ENCODE peak calls at places on chromosome 11, in six cellular contexts. J is A549, E is sigmoid colon, Q is IMR-90, H is K562, C is uterus. M is an unnamed sample.

GRCh38 chr11:96199563-96200025 is 143.4 kb downstream of the MAML2 start:
- DNase-seq in J (no peak), E (no peak), Q (peak), H (no peak), C (no peak), M (no peak)

GRCh38 chr11:11558352-11558751 is 63.5 kb downstream of the GALNT18 start:
- DNase-seq in J (no peak), E (no peak), Q (no peak), H (no peak), C (no peak), M (peak)

GRCh38 chr11:131663403-131664200 is 293.2 kb downstream of the NTM start:
- DNase-seq in J (no peak), E (peak), Q (no peak), H (no peak), C (no peak), M (no peak)

GRCh38 chr11:15972838-15973237 is 383.5 kb downstream of the SOX6 start:
- DNase-seq in J (no peak), E (no peak), Q (no peak), H (no peak), C (no peak), M (no peak)

GRCh38 chr11:17812286-17813187 is 78.0 kb downstream of the KCNC1 start:
- DNase-seq in J (no peak), E (no peak), Q (no peak), H (no peak), C (no peak), M (no peak)

GRCh38 chr11:9263840-9264380 is 1.2 kb downstream of the DENND5A start:
- DNase-seq in J (peak), E (no peak), Q (peak), H (peak), C (no peak), M (no peak)

GRCh38 chr11:91394718-91395414 is 829.8 kb upstream of the FAT3 start:
- DNase-seq in J (peak), E (no peak), Q (no peak), H (no peak), C (no peak), M (no peak)

GRCh38 chr11:37474889-37475288 is 876.9 kb upstream of the RAG2 start:
- DNase-seq in J (no peak), E (no peak), Q (no peak), H (no peak), C (no peak), M (no peak)

GRCh38 chr11:109865558-109866186 is 227.5 kb upstream of the ZC3H12C start:
- DNase-seq in J (peak), E (no peak), Q (no peak), H (no peak), C (no peak), M (no peak)

GRCh38 chr11:119907934-119908760 is 179.1 kb upstream of the NECTIN1 start:
- DNase-seq in J (no peak), E (no peak), Q (no peak), H (no peak), C (no peak), M (no peak)

GRCh38 chr11:20417771-20418170 is 30.3 kb downstream of the PRMT3 start:
- DNase-seq in J (no peak), E (no peak), Q (no peak), H (no peak), C (no peak), M (no peak)

GRCh38 chr11:67434395-67434881 is 3.0 kb downstream of the PTPRCAP start:
- DNase-seq in J (no peak), E (no peak), Q (no peak), H (no peak), C (no peak), M (no peak)

GRCh38 chr11:21460082-21460481 is 732.8 kb upstream of the ANO5 start:
- DNase-seq in J (peak), E (no peak), Q (no peak), H (no peak), C (no peak), M (no peak)

GRCh38 chr11:57792060-57792541 is 30.5 kb downstream of the CTNND1 start:
- DNase-seq in J (no peak), E (peak), Q (peak), H (peak), C (no peak), M (peak)

GRCh38 chr11:124075841-124076571 is 34.9 kb upstream of the OR10G7 start:
- DNase-seq in J (peak), E (no peak), Q (no peak), H (no peak), C (no peak), M (peak)

GRCh38 chr11:77104727-77105126 is 2.1 kb downstream of the OMP start:
- DNase-seq in J (no peak), E (no peak), Q (peak), H (no peak), C (no peak), M (no peak)

GRCh38 chr11:587978-588380 is 11.7 kb downstream of the PHRF1 start:
- DNase-seq in J (peak), E (no peak), Q (peak), H (peak), C (no peak), M (no peak)

GRCh38 chr11:61642162-61642561 is 38.0 kb upstream of the DAGLA start:
- DNase-seq in J (no peak), E (no peak), Q (no peak), H (no peak), C (no peak), M (no peak)

GRCh38 chr11:67253872-67254624 is 12.2 kb upstream of the GRK2 start:
- DNase-seq in J (no peak), E (peak), Q (no peak), H (no peak), C (no peak), M (no peak)

GRCh38 chr11:24794064-24794463 is 297.2 kb downstream of the LUZP2 start:
- DNase-seq in J (no peak), E (no peak), Q (no peak), H (no peak), C (no peak), M (no peak)

GRCh38 chr11:16607675-16608644 is 130.5 kb upstream of the C11orf58 start:
- DNase-seq in J (no peak), E (peak), Q (peak), H (peak), C (peak), M (peak)

GRCh38 chr11:28835790-28836189 is 727.6 kb downstream of the METTL15 start:
- DNase-seq in J (peak), E (no peak), Q (peak), H (no peak), C (no peak), M (no peak)

GRCh38 chr11:115391598-115391997 is 112.6 kb downstream of the CADM1 start:
- DNase-seq in J (no peak), E (no peak), Q (peak), H (no peak), C (no peak), M (no peak)

GRCh38 chr11:2992234-2992999 is at the start of gene NAP1L4:
- DNase-seq in J (peak), E (peak), Q (peak), H (peak), C (peak), M (peak)

GRCh38 chr11:2990617-2991476 is 1.3 kb downstream of the NAP1L4 start:
- DNase-seq in J (peak), E (no peak), Q (no peak), H (peak), C (no peak), M (no peak)

GRCh38 chr11:2993000-2993330 is 836 bp upstream of the NAP1L4 start:
- DNase-seq in J (no peak), E (no peak), Q (no peak), H (no peak), C (no peak), M (no peak)

GRCh38 chr11:2989551-2989950 is 2.6 kb downstream of the NAP1L4 start:
- DNase-seq in J (no peak), E (no peak), Q (no peak), H (no peak), C (no peak), M (no peak)

GRCh38 chr11:2991477-2992233 is 474 bp downstream of the NAP1L4 start:
- DNase-seq in J (peak), E (no peak), Q (peak), H (peak), C (no peak), M (peak)
- TF ChIP-seq POLR2A in J (no peak), E (no peak), Q (peak), H (no peak), C (no peak), M (no peak)

GRCh38 chr11:75981546-75981945 is 166.5 kb downstream of the UVRAG start:
- DNase-seq in J (no peak), E (no peak), Q (no peak), H (no peak), C (no peak), M (no peak)

GRCh38 chr11:75982309-75982708 is 167.3 kb downstream of the UVRAG start:
- DNase-seq in J (no peak), E (no peak), Q (no peak), H (peak), C (no peak), M (no peak)

DNA sequence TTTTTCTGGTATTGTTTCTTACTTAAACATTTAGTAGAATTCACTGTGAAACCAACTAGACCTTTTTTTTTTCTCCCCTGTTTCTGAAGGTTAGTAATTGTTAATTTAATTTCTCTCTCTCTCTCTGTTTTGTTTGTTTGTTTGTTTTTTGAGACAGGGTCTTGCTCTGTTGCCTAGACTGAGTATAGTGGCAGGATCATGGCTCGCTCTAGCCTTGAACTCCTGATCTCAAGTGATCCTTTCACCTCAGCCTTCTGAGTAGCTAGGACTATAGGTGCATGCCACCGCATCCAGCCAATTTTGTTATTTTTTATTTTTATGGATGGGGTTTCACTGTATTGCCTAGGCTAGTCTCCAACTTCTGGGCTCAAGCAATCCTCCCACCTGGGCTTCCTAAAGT is 165.0 kb downstream of the UVRAG start:
- DNase-seq in J (no peak), E (no peak), Q (no peak), H (no peak), C (no peak), M (no peak)
- TF ChIP-seq CTCF in J (no peak), E (no peak), Q (no peak), H (no peak), C (no peak), M (no peak)

GRCh38 chr11:88301478-88302140 is 35.9 kb downstream of the CTSC start:
- DNase-seq in J (no peak), E (no peak), Q (peak), H (no peak), C (no peak), M (peak)
- H3K27ac ChIP-seq in J (no peak), E (no peak), Q (no peak), H (no peak), C (no peak), M (peak)

DNA sequence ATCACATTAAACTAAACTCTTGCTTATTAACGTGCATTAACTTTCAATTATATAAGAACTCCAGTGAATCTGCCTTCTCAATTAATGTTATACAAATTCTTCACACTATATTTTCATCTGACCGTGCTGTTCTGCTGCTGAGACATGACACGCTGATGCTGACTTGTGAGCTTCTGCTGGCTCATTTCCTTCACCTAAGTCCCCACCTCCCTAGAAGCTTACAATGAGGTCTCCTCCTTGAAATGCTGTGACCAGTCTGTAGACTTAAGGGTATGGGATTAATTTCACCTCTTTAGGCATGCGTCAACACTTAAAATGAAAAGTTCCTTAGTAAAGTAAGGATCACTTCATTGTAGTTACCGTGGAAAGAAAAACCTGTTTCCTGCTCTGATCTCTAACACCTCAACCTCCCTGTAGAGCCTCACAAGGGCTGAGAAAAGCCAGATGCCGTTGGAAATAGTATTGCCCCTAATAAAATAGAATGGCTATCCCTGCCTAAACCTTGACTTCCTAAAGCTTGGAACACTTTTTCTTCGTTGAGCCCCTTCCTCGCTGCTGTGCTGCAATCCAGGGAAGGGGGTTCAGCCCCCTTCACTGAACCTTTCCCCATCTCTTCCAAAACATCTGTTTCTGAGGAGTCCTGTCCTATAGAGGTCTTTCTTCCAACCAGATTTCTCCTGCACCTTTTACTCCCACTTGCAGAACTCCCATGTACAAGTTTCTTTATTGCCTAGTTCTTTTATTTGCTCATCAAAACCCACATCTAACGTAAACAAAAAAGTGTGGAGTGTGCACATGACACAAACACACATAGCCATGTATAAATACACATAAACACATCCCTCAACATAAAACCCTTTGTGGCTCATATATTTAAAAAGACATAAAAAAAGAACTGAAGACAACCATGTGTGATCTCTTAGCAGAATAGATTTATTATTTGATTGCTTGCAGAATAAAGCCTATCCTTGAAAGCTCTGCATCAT is 2.0 kb downstream of the HBG2 start:
- DNase-seq in J (no peak), E (no peak), Q (no peak), H (peak), C (no peak), M (no peak)
- TF ChIP-seq POLR2A in J (no peak), E (no peak), Q (no peak), H (no peak), C (no peak), M (no peak)

M was measured in thyroid gland.